ENCODE peak calls at places on chromosome 18, in four cellular contexts. One of them, this sample, is unnamed.
A peak's percentile ranks its signal among the peaks of the same experiment; 100 is the strongest.

GRCh38 chr18:3048121-3048520 is 35.2 kb upstream of the LPIN2 start:
- DNase-seq in cardiac muscle cell: no peak
- DNase-seq in endothelial cell of umbilical vein: no peak
- DNase-seq in caudate nucleus: no peak
- DNase-seq in this sample: no peak

GRCh38 chr18:13216732-13217465 is 1.7 kb upstream of the LDLRAD4 start:
- DNase-seq in endothelial cell of umbilical vein: peak; percentile 22
- DNase-seq in cardiac muscle cell: no peak
- DNase-seq in caudate nucleus: no peak
- DNase-seq in this sample: peak; percentile 22

GRCh38 chr18:30566877-30567276 is 475.7 kb downstream of the DSC3 start:
- DNase-seq in endothelial cell of umbilical vein: no peak
- DNase-seq in caudate nucleus: no peak
- DNase-seq in cardiac muscle cell: no peak
- DNase-seq in this sample: no peak

GRCh38 chr18:2903006-2903405 is 56.2 kb downstream of the EMILIN2 start:
- DNase-seq in endothelial cell of umbilical vein: peak; percentile 19
- DNase-seq in caudate nucleus: no peak
- DNase-seq in cardiac muscle cell: peak; percentile 85
- DNase-seq in this sample: no peak

GRCh38 chr18:66083078-66083477 is 332.3 kb downstream of the CDH7 start:
- DNase-seq in cardiac muscle cell: no peak
- DNase-seq in endothelial cell of umbilical vein: no peak
- DNase-seq in caudate nucleus: no peak
- DNase-seq in this sample: no peak

GRCh38 chr18:35619468-35619867 is 37.9 kb downstream of the GALNT1 start:
- DNase-seq in endothelial cell of umbilical vein: peak; percentile 39
- DNase-seq in caudate nucleus: peak; percentile 26
- DNase-seq in cardiac muscle cell: no peak
- DNase-seq in this sample: no peak

GRCh38 chr18:13302611-13303267 is 84.2 kb downstream of the LDLRAD4 start:
- DNase-seq in cardiac muscle cell: no peak
- DNase-seq in endothelial cell of umbilical vein: peak; percentile 27
- DNase-seq in caudate nucleus: no peak
- DNase-seq in this sample: no peak

GRCh38 chr18:8229786-8230185 is 379.5 kb upstream of the RAB12 start:
- DNase-seq in caudate nucleus: no peak
- DNase-seq in cardiac muscle cell: no peak
- DNase-seq in endothelial cell of umbilical vein: no peak
- DNase-seq in this sample: no peak

GRCh38 chr18:68965817-68966216 is 167.9 kb downstream of the CCDC102B start:
- DNase-seq in caudate nucleus: no peak
- DNase-seq in endothelial cell of umbilical vein: no peak
- DNase-seq in cardiac muscle cell: no peak
- DNase-seq in this sample: no peak

GRCh38 chr18:26309283-26309682 is 83.0 kb downstream of the TAF4B start:
- DNase-seq in caudate nucleus: no peak
- DNase-seq in endothelial cell of umbilical vein: no peak
- DNase-seq in cardiac muscle cell: peak; percentile 54
- DNase-seq in this sample: no peak

GRCh38 chr18:41853280-41853679 is 101.8 kb upstream of the PIK3C3 start:
- DNase-seq in cardiac muscle cell: no peak
- DNase-seq in caudate nucleus: no peak
- DNase-seq in endothelial cell of umbilical vein: no peak
- DNase-seq in this sample: no peak

GRCh38 chr18:24695168-24695567 is 234.7 kb downstream of the HRH4 start:
- DNase-seq in cardiac muscle cell: no peak
- DNase-seq in endothelial cell of umbilical vein: no peak
- DNase-seq in caudate nucleus: no peak
- DNase-seq in this sample: no peak

GRCh38 chr18:9638886-9639285 is 24.5 kb upstream of the PPP4R1 start:
- DNase-seq in endothelial cell of umbilical vein: no peak
- DNase-seq in caudate nucleus: no peak
- DNase-seq in cardiac muscle cell: no peak
- DNase-seq in this sample: no peak

GRCh38 chr18:44356566-44357157 is 324.0 kb upstream of the SETBP1 start:
- DNase-seq in endothelial cell of umbilical vein: no peak
- DNase-seq in caudate nucleus: no peak
- DNase-seq in cardiac muscle cell: no peak
- DNase-seq in this sample: no peak

GRCh38 chr18:57915848-57916596 is 112.9 kb upstream of the ATP8B1 start:
- DNase-seq in endothelial cell of umbilical vein: no peak
- DNase-seq in cardiac muscle cell: peak; percentile 62
- DNase-seq in caudate nucleus: peak; percentile 31
- DNase-seq in this sample: no peak

GRCh38 chr18:48769006-48769646 is 181.6 kb downstream of the SMAD7 start:
- DNase-seq in caudate nucleus: no peak
- DNase-seq in endothelial cell of umbilical vein: no peak
- DNase-seq in cardiac muscle cell: no peak
- DNase-seq in this sample: no peak

GRCh38 chr18:25392199-25392598 is 40.2 kb upstream of the ZNF521 start:
- DNase-seq in cardiac muscle cell: no peak
- DNase-seq in caudate nucleus: no peak
- DNase-seq in endothelial cell of umbilical vein: no peak
- DNase-seq in this sample: no peak

GRCh38 chr18:39314595-39314994 is 1749.0 kb upstream of the CELF4 start:
- DNase-seq in caudate nucleus: no peak
- DNase-seq in endothelial cell of umbilical vein: no peak
- DNase-seq in cardiac muscle cell: no peak
- DNase-seq in this sample: no peak

GRCh38 chr18:69647695-69648094 is 247.0 kb downstream of the DOK6 start:
- DNase-seq in cardiac muscle cell: no peak
- DNase-seq in caudate nucleus: no peak
- DNase-seq in endothelial cell of umbilical vein: no peak
- DNase-seq in this sample: no peak

GRCh38 chr18:67300498-67300897 is 216.0 kb downstream of the DSEL start:
- DNase-seq in caudate nucleus: no peak
- DNase-seq in endothelial cell of umbilical vein: no peak
- DNase-seq in cardiac muscle cell: no peak
- DNase-seq in this sample: peak; percentile 17

GRCh38 chr18:32511147-32511546 is 40.5 kb upstream of the GAREM1 start:
- DNase-seq in cardiac muscle cell: no peak
- DNase-seq in caudate nucleus: no peak
- DNase-seq in endothelial cell of umbilical vein: no peak
- DNase-seq in this sample: no peak

GRCh38 chr18:13279181-13280065 is 60.9 kb downstream of the LDLRAD4 start:
- DNase-seq in endothelial cell of umbilical vein: no peak
- DNase-seq in caudate nucleus: peak; percentile 78
- DNase-seq in cardiac muscle cell: no peak
- DNase-seq in this sample: no peak

GRCh38 chr18:35345950-35346349 is 1.7 kb upstream of the ZNF24 start:
- DNase-seq in endothelial cell of umbilical vein: no peak
- DNase-seq in cardiac muscle cell: no peak
- DNase-seq in caudate nucleus: no peak
- DNase-seq in this sample: no peak